ENCODE peak calls at places on chromosomes 6 and 20, in eight cellular contexts. T is iris pigment epithelial cell, Y is fibroblast of pulmonary artery, F is SJSA1, S is KG1, H is fibroblast of gingiva, I is K562, Z is posterior vena cava. A is an unnamed sample.

GRCh38 chr6:107448776-107449175 is 10.6 kb downstream of the PDSS2 start:
- DNase-seq in H (no peak), F (no peak), Y (no peak), S (no peak), I (no peak), T (no peak), Z (no peak), A (no peak)

GRCh38 chr6:145015739-145016558 is 719.4 kb downstream of the EPM2A start:
- DNase-seq in T (peak), F (peak), Y (peak), Z (no peak), H (peak), I (peak), S (no peak), A (no peak)

GRCh38 chr20:60055740-60056139 is 97.5 kb downstream of the CDH26 start:
- DNase-seq in S (peak), Y (no peak), T (peak), I (no peak), F (no peak), H (no peak), Z (peak), A (peak)

GRCh38 chr20:58086763-58087566 is 141.5 kb downstream of the ANKRD60 start:
- DNase-seq in S (no peak), Z (peak), Y (peak), T (peak), H (peak), F (peak), I (peak), A (no peak)

GRCh38 chr6:88650029-88650619 is 313.3 kb downstream of the RNGTT start:
- DNase-seq in Y (peak), F (peak), I (no peak), H (peak), S (no peak), T (peak), Z (no peak), A (no peak)

GRCh38 chr20:54026300-54027064 is 43.9 kb downstream of the BCAS1 start:
- DNase-seq in I (no peak), Z (no peak), F (no peak), H (no peak), S (no peak), T (no peak), Y (no peak), A (no peak)

GRCh38 chr20:688809-689208 is 13.2 kb upstream of the SCRT2 start:
- DNase-seq in Z (peak), Y (no peak), I (peak), T (peak), H (no peak), S (no peak), F (no peak), A (no peak)

GRCh38 chr6:26537846-26538571 is at the start of gene HMGN4:
- DNase-seq in S (peak), I (peak), F (peak), H (peak), Z (peak), Y (peak), T (peak), A (peak)

GRCh38 chr20:5486377-5487054 is 169.8 kb upstream of the PROKR2 start:
- DNase-seq in Y (no peak), F (no peak), S (no peak), T (no peak), I (no peak), Z (no peak), H (no peak), A (no peak)

GRCh38 chr20:35544436-35544835 is 2.6 kb downstream of the ERGIC3 start:
- DNase-seq in Y (no peak), T (no peak), Z (peak), S (no peak), I (no peak), F (no peak), H (no peak), A (no peak)

GRCh38 chr20:22274330-22274729 is 310.0 kb downstream of the FOXA2 start:
- DNase-seq in T (no peak), F (no peak), H (no peak), S (no peak), Y (no peak), I (no peak), Z (no peak), A (no peak)